ENCODE peak calls at places on chromosome 5, in eight cellular contexts. E is K562, V is upper lobe of left lung, R is HepG2, I is HCT116, G is GM12878, C is GM23338, L is Panc1. T is an unnamed sample.

GRCh38 chr5:89421035-89421434 is 538.1 kb upstream of the MEF2C start:
- ATAC-seq in I (no peak), C (no peak), V (peak), E (no peak), G (peak), L (no peak), R (no peak), T (no peak)

GRCh38 chr5:135490245-135491037 is 38.3 kb upstream of the TIFAB start:
- ATAC-seq in R (no peak), L (no peak), V (no peak), G (no peak), I (no peak), E (no peak), C (peak), T (no peak)

GRCh38 chr5:102527547-102527946 is 28.7 kb upstream of the SLCO6A1 start:
- ATAC-seq in C (no peak), G (no peak), L (no peak), I (no peak), R (no peak), E (no peak), V (no peak), T (no peak)

GRCh38 chr5:39896706-39897105 is 471.9 kb upstream of the DAB2 start:
- ATAC-seq in G (no peak), R (no peak), L (no peak), V (no peak), E (no peak), C (no peak), I (no peak), T (no peak)

GRCh38 chr5:142357469-142358090 is 32.8 kb upstream of the SPRY4 start:
- ATAC-seq in E (no peak), I (no peak), V (peak), C (no peak), L (no peak), R (no peak), G (no peak), T (no peak)

GRCh38 chr5:174189638-174190037 is 144.1 kb downstream of the NSG2 start:
- ATAC-seq in I (no peak), L (no peak), G (no peak), E (no peak), V (no peak), R (no peak), C (no peak), T (no peak)

GRCh38 chr5:40754381-40755092 is 1.2 kb downstream of the TTC33 start:
- ATAC-seq in G (peak), V (no peak), C (no peak), L (no peak), R (no peak), E (peak), I (no peak), T (no peak)

GRCh38 chr5:35026941-35027340 is 20.8 kb downstream of the AGXT2 start:
- ATAC-seq in I (no peak), L (no peak), R (no peak), G (no peak), C (no peak), E (no peak), V (no peak), T (no peak)

GRCh38 chr5:72656331-72656730 is 149.1 kb upstream of the ZNF366 start:
- ATAC-seq in G (no peak), E (no peak), R (no peak), C (no peak), L (no peak), I (no peak), V (no peak), T (no peak)
- TF ChIP-seq POLR2AphosphoS5 in G (no peak), E (no peak), R (no peak), C (no peak), L (no peak), I (no peak), V (no peak), T (no peak)

GRCh38 chr5:131305906-131306305 is 42.1 kb downstream of the CDC42SE2 start:
- ATAC-seq in G (no peak), R (no peak), C (no peak), V (no peak), L (no peak), E (peak), I (no peak), T (no peak)
- H3K27ac ChIP-seq in G (no peak), R (no peak), C (no peak), V (no peak), L (no peak), E (no peak), I (no peak), T (no peak)

GRCh38 chr5:140117523-140117922 is 3.6 kb downstream of the PURA start:
- ATAC-seq in E (no peak), V (no peak), C (no peak), G (no peak), L (no peak), I (no peak), R (no peak), T (no peak)
- TF ChIP-seq POLR2AphosphoS5 in E (no peak), V (no peak), C (no peak), G (no peak), L (no peak), I (no peak), R (no peak), T (no peak)

GRCh38 chr5:107670927-107671741 is at the start of gene EFNA5:
- ATAC-seq in I (peak), V (peak), G (peak), C (peak), E (no peak), R (no peak), L (peak), T (no peak)
- H3K27ac ChIP-seq in I (no peak), V (peak), G (peak), C (no peak), E (no peak), R (no peak), L (peak), T (peak)

DNA sequence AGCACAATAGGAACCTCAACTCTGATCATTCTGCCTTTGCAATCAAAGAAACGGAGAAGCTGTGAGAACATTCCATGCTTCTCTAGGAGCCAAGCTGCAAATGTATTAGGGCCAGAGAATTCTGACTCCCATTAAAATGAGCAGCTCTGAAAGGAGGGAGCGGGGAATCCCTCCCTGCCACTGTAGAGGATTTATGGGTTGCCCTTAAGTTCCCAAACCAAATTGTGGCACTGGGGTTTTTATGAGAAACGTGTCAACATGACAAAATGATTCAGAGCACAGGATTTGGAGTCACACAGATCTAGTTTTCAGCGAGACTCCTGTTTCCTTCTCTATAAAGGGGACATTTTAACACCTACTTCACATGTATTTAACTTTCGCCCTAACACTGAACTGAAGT is 1.8 kb downstream of the IL6ST start:
- ATAC-seq in C (no peak), R (no peak), E (no peak), G (no peak), I (no peak), V (no peak), L (no peak), T (no peak)
- TF ChIP-seq POLR2AphosphoS5 in C (no peak), R (no peak), E (no peak), G (peak), I (no peak), V (peak), L (no peak), T (peak)

GRCh38 chr5:58886315-58887207 is 303.7 kb downstream of the RAB3C start:
- ATAC-seq in G (peak), V (peak), E (peak), C (peak), L (peak), I (peak), R (peak), T (peak)
- H3K27ac ChIP-seq in G (no peak), V (peak), E (no peak), C (no peak), L (no peak), I (no peak), R (no peak), T (no peak)

GRCh38 chr5:122200894-122201293 is 71.5 kb downstream of the ZNF474 start:
- ATAC-seq in R (no peak), V (no peak), G (no peak), C (no peak), L (no peak), E (no peak), I (no peak), T (no peak)

GRCh38 chr5:122192883-122193496 is 63.6 kb downstream of the ZNF474 start:
- ATAC-seq in R (peak), C (peak), L (peak), E (peak), I (peak), V (peak), G (peak), T (peak)

GRCh38 chr5:122200456-122200855 is 71.1 kb downstream of the ZNF474 start:
- ATAC-seq in L (no peak), G (no peak), R (no peak), E (no peak), C (no peak), I (no peak), V (no peak), T (no peak)

GRCh38 chr5:122192477-122192876 is 63.1 kb downstream of the ZNF474 start:
- ATAC-seq in L (no peak), E (peak), C (peak), G (no peak), I (no peak), R (no peak), V (no peak), T (no peak)

DNA sequence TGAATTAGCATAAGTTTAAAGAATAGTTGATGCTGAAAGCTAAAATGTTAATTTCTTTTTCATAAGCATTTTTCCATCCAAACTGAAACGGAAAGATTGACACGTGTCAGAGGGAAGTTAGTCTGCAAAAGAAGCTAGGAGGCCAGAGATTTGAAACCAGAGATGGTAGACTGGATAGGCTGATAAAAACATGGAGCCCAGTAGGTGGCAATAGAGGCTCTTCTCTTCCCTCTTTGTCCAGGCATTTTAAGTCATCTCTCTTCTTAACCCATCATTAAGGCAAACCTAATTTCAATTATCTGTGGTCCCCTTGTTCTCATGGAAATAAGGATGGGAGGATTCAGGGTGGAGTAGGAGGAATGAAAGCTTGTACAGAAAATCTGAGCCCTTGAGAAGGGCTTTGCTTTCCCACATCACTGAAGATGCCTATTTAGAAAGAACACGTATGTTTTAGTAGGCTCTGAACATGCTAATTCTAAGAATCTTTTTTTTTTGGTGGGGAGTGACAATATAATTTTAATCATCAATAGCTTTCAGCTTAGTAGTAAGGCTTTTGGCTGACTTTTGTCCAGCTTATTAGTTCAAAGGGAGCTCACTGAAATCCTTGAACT is 66.5 kb downstream of the ZNF474 start:
- ATAC-seq in G (peak), R (peak), E (peak), L (peak), C (peak), I (peak), V (peak), T (peak)
- TF ChIP-seq POLR2AphosphoS5 in G (no peak), R (no peak), E (no peak), L (no peak), C (no peak), I (no peak), V (no peak), T (no peak)

GRCh38 chr5:56169281-56169680 is 63.8 kb downstream of the ANKRD55 start:
- ATAC-seq in I (no peak), G (no peak), V (no peak), L (no peak), R (no peak), C (no peak), E (no peak), T (no peak)
- H3K27ac ChIP-seq in I (no peak), G (no peak), V (no peak), L (no peak), R (no peak), C (no peak), E (no peak), T (no peak)